ENCODE peak calls at places on chromosomes 6 and 20, in ten cellular contexts. A, G, V, I, T, X, M, K, Z and N are unnamed samples.

GRCh38 chr6:155177369-155177961 is 86.3 kb upstream of the CLDN20 start:
- DNase-seq in X (peak; percentile 38), T (peak; percentile 56), G (peak; percentile 86), V (peak; percentile 61), M (no peak), A (peak; percentile 86), K (peak; percentile 59), I (peak; percentile 26), Z (peak; percentile 62), N (peak; percentile 67)

GRCh38 chr20:63952210-63952535 is 4.0 kb downstream of the UCKL1 start:
- DNase-seq in X (no peak), K (no peak), G (no peak), A (no peak), Z (no peak), I (no peak), V (no peak), M (no peak), T (no peak), N (no peak)

GRCh38 chr6:135149376-135149775 is 31.7 kb upstream of the MYB start:
- DNase-seq in G (no peak), T (no peak), X (no peak), A (no peak), K (no peak), I (no peak), V (no peak), Z (no peak), M (no peak), N (no peak)

GRCh38 chr6:169420912-169421543 is 167.4 kb upstream of the THBS2 start:
- DNase-seq in M (no peak), A (peak; percentile 44), T (no peak), V (no peak), G (peak; percentile 19), I (no peak), X (no peak), K (peak; percentile 6), Z (no peak), N (no peak)

GRCh38 chr6:155234687-155235543 is 28.9 kb upstream of the CLDN20 start:
- DNase-seq in Z (no peak), K (no peak), X (no peak), G (no peak), A (peak; percentile 27), M (no peak), T (no peak), V (no peak), I (no peak), N (no peak)

GRCh38 chr6:129329677-129330076 is 380.3 kb downstream of the ARHGAP18 start:
- DNase-seq in I (no peak), M (no peak), G (no peak), V (no peak), Z (no peak), A (no peak), T (no peak), K (no peak), X (no peak), N (no peak)

GRCh38 chr6:157575436-157576145 is 194.6 kb downstream of the ZDHHC14 start:
- DNase-seq in I (no peak), G (no peak), V (no peak), X (no peak), T (no peak), M (no peak), A (no peak), Z (peak; percentile 8), K (no peak), N (no peak)

GRCh38 chr20:50957276-50957675 is 1.1 kb downstream of the DPM1 start:
- DNase-seq in T (no peak), A (peak; percentile 49), G (no peak), X (no peak), I (no peak), M (no peak), K (no peak), Z (no peak), V (no peak), N (no peak)

GRCh38 chr20:10179574-10180298 is 38.9 kb upstream of the SNAP25 start:
- DNase-seq in A (no peak), M (no peak), T (no peak), G (no peak), V (no peak), I (no peak), Z (no peak), X (no peak), K (peak; percentile 7), N (no peak)

GRCh38 chr6:138432063-138432356 is 28.0 kb downstream of the HEBP2 start:
- DNase-seq in M (no peak), Z (no peak), I (no peak), K (no peak), X (no peak), A (no peak), G (no peak), T (no peak), V (no peak), N (no peak)

GRCh38 chr6:136034422-136034821 is 182.9 kb downstream of the PDE7B start:
- DNase-seq in T (no peak), Z (no peak), X (no peak), G (no peak), K (no peak), V (no peak), I (no peak), A (no peak), M (no peak), N (no peak)

GRCh38 chr6:39339557-39340555 is 17.4 kb upstream of the KCNK16 start:
- DNase-seq in K (no peak), M (no peak), V (peak; percentile 70), X (no peak), G (no peak), Z (no peak), A (no peak), I (no peak), T (peak; percentile 89), N (no peak)

GRCh38 chr6:136410201-136411027 is 120.8 kb upstream of the BCLAF1 start:
- DNase-seq in K (no peak), X (no peak), T (no peak), V (no peak), M (no peak), G (peak; percentile 66), I (no peak), Z (no peak), A (no peak), N (no peak)

GRCh38 chr6:99026135-99026534 is 78.4 kb upstream of the FBXL4 start:
- DNase-seq in K (no peak), M (no peak), Z (no peak), I (no peak), T (no peak), V (peak; percentile 73), X (no peak), G (peak; percentile 13), A (no peak), N (no peak)

GRCh38 chr6:158409451-158409850 is 97.2 kb downstream of the TULP4 start:
- DNase-seq in Z (no peak), T (no peak), A (peak; percentile 82), V (no peak), I (no peak), X (no peak), G (no peak), M (peak; percentile 15), K (no peak), N (no peak)

GRCh38 chr20:44395963-44396340 is 40.5 kb downstream of the HNF4A start:
- DNase-seq in A (no peak), G (no peak), K (no peak), X (no peak), V (no peak), I (no peak), T (no peak), M (no peak), Z (no peak), N (no peak)

GRCh38 chr20:59785118-59785959 is 148.1 kb downstream of the SYCP2 start:
- DNase-seq in T (no peak), A (no peak), M (no peak), G (no peak), X (no peak), V (no peak), K (no peak), I (no peak), Z (no peak), N (no peak)

GRCh38 chr6:37303891-37304503 is 46.1 kb upstream of the TMEM217 start:
- DNase-seq in I (no peak), T (no peak), V (peak; percentile 59), K (peak; percentile 16), A (peak; percentile 65), G (peak; percentile 45), Z (no peak), M (no peak), X (no peak), N (peak; percentile 17)

GRCh38 chr6:100281471-100281878 is 183.2 kb downstream of the SIM1 start:
- DNase-seq in X (no peak), V (no peak), A (no peak), T (no peak), M (no peak), G (no peak), Z (no peak), K (no peak), I (no peak), N (no peak)

GRCh38 chr6:157280153-157280552 is 43.2 kb downstream of the TMEM242 start:
- DNase-seq in I (no peak), K (no peak), Z (no peak), A (no peak), V (no peak), M (no peak), X (no peak), G (no peak), T (no peak), N (no peak)

GRCh38 chr6:678515-678914 is 14.4 kb downstream of the EXOC2 start:
- DNase-seq in V (no peak), I (no peak), M (no peak), X (no peak), T (no peak), K (no peak), A (no peak), Z (no peak), G (no peak), N (no peak)

GRCh38 chr6:146856296-146856695 is 257.5 kb downstream of the ADGB start:
- DNase-seq in Z (no peak), M (no peak), X (no peak), G (peak; percentile 22), T (no peak), K (no peak), I (no peak), A (no peak), V (no peak), N (no peak)

GRCh38 chr20:38685853-38686473 is 38.3 kb upstream of the SLC32A1 start:
- DNase-seq in G (peak; percentile 31), V (peak; percentile 30), A (peak; percentile 49), Z (peak; percentile 38), T (no peak), K (peak; percentile 58), I (peak; percentile 21), X (no peak), M (no peak), N (no peak)

GRCh38 chr6:165236326-165236725 is 73.1 kb downstream of the C6orf118 start:
- DNase-seq in X (no peak), Z (no peak), G (no peak), M (no peak), T (no peak), I (no peak), A (no peak), V (no peak), K (no peak), N (no peak)

GRCh38 chr20:35663813-35664543 is 722 bp downstream of the CPNE1 start:
- DNase-seq in G (peak; percentile 78), A (peak; percentile 28), Z (peak; percentile 69), X (peak; percentile 36), K (peak; percentile 32), V (peak; percentile 29), M (peak; percentile 24), I (peak; percentile 43), T (peak; percentile 54), N (no peak)

GRCh38 chr6:119145111-119145510 is 66.6 kb upstream of the FAM184A start:
- DNase-seq in A (no peak), T (no peak), G (no peak), M (no peak), Z (no peak), V (no peak), I (no peak), X (no peak), K (no peak), N (no peak)

GRCh38 chr6:14874975-14875677 is 370.7 kb upstream of the JARID2 start:
- DNase-seq in Z (no peak), T (no peak), G (no peak), M (no peak), K (no peak), A (no peak), I (no peak), V (no peak), X (no peak), N (no peak)

GRCh38 chr6:162973975-162974374 is 246.2 kb downstream of the PACRG start:
- DNase-seq in A (no peak), X (no peak), M (no peak), T (no peak), G (no peak), Z (no peak), K (no peak), I (no peak), V (no peak), N (no peak)